ENCODE peak calls at places on chromosome 3, in ten cellular contexts. T is endothelial cell of umbilical vein; Q is DND-41; W is uterus; O is activated CD8-positive, alpha-beta T cell treated with anti-CD3 and anti-CD28 coated beads for 36 hours; H is RWPE1; X is lower leg skin; N is tibial nerve; D is mucosa of descending colon; K is GM13977. G is an unnamed sample.

GRCh38 chr3:54599741-54600140 is 328.1 kb downstream of the LRTM1 start:
- DNase-seq in T (no peak), Q (no peak), W (no peak), O (no peak), H (no peak), X (no peak), N (no peak), D (no peak), K (no peak), G (no peak)

GRCh38 chr3:99647081-99647480 is 8.7 kb downstream of the COL8A1 start:
- DNase-seq in T (no peak), Q (no peak), W (no peak), O (no peak), H (no peak), X (no peak), N (no peak), D (no peak), K (no peak), G (no peak)

GRCh38 chr3:107578091-107578490 is 55.3 kb downstream of the BBX start:
- DNase-seq in T (peak), Q (no peak), W (no peak), O (no peak), H (no peak), X (no peak), N (no peak), D (no peak), K (no peak), G (no peak)

GRCh38 chr3:49256152-49256551 is 20.9 kb downstream of the C3orf62 start:
- DNase-seq in T (no peak), Q (no peak), W (no peak), O (no peak), H (no peak), X (no peak), N (no peak), D (peak), K (no peak), G (no peak)

GRCh38 chr3:87025636-87026035 is 34.7 kb upstream of the VGLL3 start:
- DNase-seq in T (no peak), Q (no peak), W (no peak), O (no peak), H (no peak), X (no peak), N (no peak), D (no peak), K (no peak), G (no peak)

GRCh38 chr3:171190668-171191067 is 164.1 kb upstream of the SLC2A2 start:
- DNase-seq in T (peak), Q (no peak), W (no peak), O (peak), H (peak), X (no peak), N (no peak), D (no peak), K (no peak), G (no peak)

GRCh38 chr3:124149774-124150173 is 157.8 kb upstream of the ROPN1 start:
- DNase-seq in T (no peak), Q (no peak), W (no peak), O (no peak), H (no peak), X (no peak), N (no peak), D (no peak), K (no peak), G (no peak)

GRCh38 chr3:171005648-171006047 is 20.9 kb downstream of the SLC2A2 start:
- DNase-seq in T (no peak), Q (no peak), W (no peak), O (no peak), H (no peak), X (no peak), N (no peak), D (no peak), K (no peak), G (no peak)

GRCh38 chr3:55549172-55549571 is 62.1 kb upstream of the WNT5A start:
- DNase-seq in T (no peak), Q (no peak), W (no peak), O (no peak), H (no peak), X (no peak), N (no peak), D (no peak), K (no peak), G (no peak)

GRCh38 chr3:15768421-15769255 is 29.1 kb downstream of the ANKRD28 start:
- DNase-seq in T (peak), Q (no peak), W (no peak), O (no peak), H (peak), X (no peak), N (peak), D (no peak), K (peak), G (no peak)

GRCh38 chr3:13062647-13063046 is 10.6 kb downstream of the IQSEC1 start:
- DNase-seq in T (no peak), Q (no peak), W (no peak), O (no peak), H (no peak), X (no peak), N (no peak), D (no peak), K (no peak), G (no peak)

GRCh38 chr3:67819447-67819846 is 165.0 kb upstream of the SUCLG2 start:
- DNase-seq in T (no peak), Q (no peak), W (no peak), O (peak), H (no peak), X (no peak), N (no peak), D (peak), K (no peak), G (no peak)

GRCh38 chr3:58009026-58009748 is 965 bp downstream of the FLNB start:
- DNase-seq in T (no peak), Q (peak), W (no peak), O (peak), H (no peak), X (peak), N (no peak), D (peak), K (peak), G (no peak)

GRCh38 chr3:23648326-23648964 is 157.3 kb upstream of the UBE2E1 start:
- DNase-seq in T (peak), Q (no peak), W (no peak), O (no peak), H (no peak), X (no peak), N (no peak), D (peak), K (no peak), G (no peak)

GRCh38 chr3:33372218-33373081 is 67.8 kb downstream of the UBP1 start:
- DNase-seq in T (peak), Q (peak), W (no peak), O (peak), H (peak), X (no peak), N (peak), D (peak), K (peak), G (no peak)

GRCh38 chr3:185807455-185808068 is 17.3 kb downstream of the IGF2BP2 start:
- DNase-seq in T (peak), Q (no peak), W (no peak), O (no peak), H (peak), X (no peak), N (no peak), D (no peak), K (no peak), G (no peak)

GRCh38 chr3:171465768-171466167 is 5.6 kb upstream of the TNIK start:
- DNase-seq in T (no peak), Q (no peak), W (no peak), O (no peak), H (no peak), X (no peak), N (no peak), D (no peak), K (no peak), G (no peak)

GRCh38 chr3:174023445-174023844 is 625.9 kb downstream of the NLGN1 start:
- DNase-seq in T (no peak), Q (no peak), W (no peak), O (no peak), H (no peak), X (no peak), N (no peak), D (no peak), K (no peak), G (no peak)

GRCh38 chr3:195203631-195204030 is 67.3 kb downstream of the XXYLT1 start:
- DNase-seq in T (peak), Q (no peak), W (peak), O (peak), H (no peak), X (peak), N (no peak), D (no peak), K (no peak), G (no peak)

GRCh38 chr3:3927965-3928364 is 128.7 kb downstream of the LRRN1 start:
- DNase-seq in T (no peak), Q (no peak), W (no peak), O (no peak), H (no peak), X (no peak), N (no peak), D (no peak), K (no peak), G (no peak)

GRCh38 chr3:74605437-74605836 is 9.0 kb downstream of the CNTN3 start:
- DNase-seq in T (no peak), Q (no peak), W (no peak), O (no peak), H (no peak), X (no peak), N (no peak), D (no peak), K (no peak), G (no peak)

GRCh38 chr3:117721866-117722265 is 1012.3 kb downstream of the TUSC7 start:
- DNase-seq in T (no peak), Q (no peak), W (no peak), O (no peak), H (no peak), X (no peak), N (no peak), D (no peak), K (no peak), G (no peak)

GRCh38 chr3:120894285-120894684 is 13.7 kb upstream of the STXBP5L start:
- DNase-seq in T (peak), Q (no peak), W (no peak), O (no peak), H (no peak), X (no peak), N (no peak), D (peak), K (no peak), G (no peak)

GRCh38 chr3:120560304-120561250 is 35.6 kb upstream of the NDUFB4 start:
- DNase-seq in T (no peak), Q (no peak), W (no peak), O (no peak), H (no peak), X (no peak), N (no peak), D (no peak), K (no peak), G (no peak)

GRCh38 chr3:66507631-66508260 is 6.9 kb upstream of the LRIG1 start:
- DNase-seq in T (no peak), Q (no peak), W (no peak), O (no peak), H (no peak), X (no peak), N (no peak), D (peak), K (no peak), G (no peak)

GRCh38 chr3:186108106-186108940 is 566 bp downstream of the ETV5 start:
- DNase-seq in T (peak), Q (peak), W (peak), O (peak), H (peak), X (peak), N (no peak), D (peak), K (peak), G (peak)

GRCh38 chr3:14452676-14453367 is 50.4 kb downstream of the SLC6A6 start:
- DNase-seq in T (peak), Q (no peak), W (peak), O (no peak), H (peak), X (peak), N (peak), D (peak), K (no peak), G (no peak)

GRCh38 chr3:57805674-57806073 is 49.6 kb downstream of the SLMAP start:
- DNase-seq in T (peak), Q (no peak), W (no peak), O (no peak), H (peak), X (no peak), N (no peak), D (no peak), K (no peak), G (no peak)

GRCh38 chr3:52721002-52721741 is 15.3 kb downstream of the SPCS1 start:
- DNase-seq in T (no peak), Q (peak), W (no peak), O (peak), H (no peak), X (no peak), N (no peak), D (no peak), K (peak), G (no peak)

GRCh38 chr3:155979746-155980145 is 109.3 kb downstream of the GMPS start:
- DNase-seq in T (no peak), Q (no peak), W (no peak), O (no peak), H (no peak), X (no peak), N (no peak), D (no peak), K (no peak), G (no peak)

GRCh38 chr3:53842436-53843194 is 3.6 kb downstream of the CHDH start:
- DNase-seq in T (no peak), Q (no peak), W (peak), O (no peak), H (no peak), X (peak), N (peak), D (peak), K (peak), G (no peak)

GRCh38 chr3:194137314-194138097 is 1.6 kb downstream of the HES1 start:
- DNase-seq in T (peak), Q (peak), W (peak), O (peak), H (no peak), X (peak), N (peak), D (peak), K (peak), G (peak)

GRCh38 chr3:24351779-24352469 is 142.7 kb downstream of the THRB start:
- DNase-seq in T (peak), Q (no peak), W (peak), O (no peak), H (no peak), X (no peak), N (peak), D (no peak), K (no peak), G (no peak)

GRCh38 chr3:131688370-131688769 is 185.6 kb upstream of the MRPL3 start:
- DNase-seq in T (no peak), Q (no peak), W (no peak), O (no peak), H (peak), X (no peak), N (no peak), D (no peak), K (no peak), G (no peak)

GRCh38 chr3:131692356-131692755 is 189.6 kb upstream of the MRPL3 start:
- DNase-seq in T (no peak), Q (no peak), W (no peak), O (no peak), H (no peak), X (no peak), N (no peak), D (no peak), K (no peak), G (no peak)

GRCh38 chr3:131699001-131699400 is 196.2 kb upstream of the MRPL3 start:
- DNase-seq in T (no peak), Q (no peak), W (no peak), O (no peak), H (no peak), X (no peak), N (no peak), D (no peak), K (no peak), G (no peak)

GRCh38 chr3:131690800-131691199 is 188.0 kb upstream of the MRPL3 start:
- DNase-seq in T (no peak), Q (no peak), W (no peak), O (no peak), H (no peak), X (no peak), N (no peak), D (no peak), K (no peak), G (no peak)

DNA sequence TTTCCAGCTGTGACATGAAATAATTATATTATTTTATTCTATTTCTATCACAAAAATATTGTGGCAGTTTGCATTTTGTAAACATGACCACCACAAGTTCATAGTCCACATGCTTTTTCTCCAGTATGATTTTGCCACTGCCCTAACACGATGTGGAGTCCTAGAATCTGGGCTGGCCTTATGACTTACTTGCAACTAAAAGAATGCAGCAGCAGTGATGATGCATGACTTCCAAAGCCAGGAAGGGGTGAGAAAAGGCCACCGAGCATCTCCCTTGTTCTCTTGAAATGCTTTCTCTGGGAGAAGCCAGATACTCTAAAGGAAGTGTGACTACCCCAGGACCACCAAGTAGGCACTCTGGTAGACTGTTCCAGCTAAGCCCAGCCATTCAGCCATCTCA is 191.6 kb upstream of the MRPL3 start:
- DNase-seq in T (no peak), Q (no peak), W (no peak), O (no peak), H (no peak), X (no peak), N (no peak), D (no peak), K (no peak), G (no peak)
- TF ChIP-seq CTCF in T (no peak), Q (no peak), W (no peak), O (no peak), H (no peak), X (no peak), N (no peak), D (no peak), K (no peak), G (no peak)

DNA sequence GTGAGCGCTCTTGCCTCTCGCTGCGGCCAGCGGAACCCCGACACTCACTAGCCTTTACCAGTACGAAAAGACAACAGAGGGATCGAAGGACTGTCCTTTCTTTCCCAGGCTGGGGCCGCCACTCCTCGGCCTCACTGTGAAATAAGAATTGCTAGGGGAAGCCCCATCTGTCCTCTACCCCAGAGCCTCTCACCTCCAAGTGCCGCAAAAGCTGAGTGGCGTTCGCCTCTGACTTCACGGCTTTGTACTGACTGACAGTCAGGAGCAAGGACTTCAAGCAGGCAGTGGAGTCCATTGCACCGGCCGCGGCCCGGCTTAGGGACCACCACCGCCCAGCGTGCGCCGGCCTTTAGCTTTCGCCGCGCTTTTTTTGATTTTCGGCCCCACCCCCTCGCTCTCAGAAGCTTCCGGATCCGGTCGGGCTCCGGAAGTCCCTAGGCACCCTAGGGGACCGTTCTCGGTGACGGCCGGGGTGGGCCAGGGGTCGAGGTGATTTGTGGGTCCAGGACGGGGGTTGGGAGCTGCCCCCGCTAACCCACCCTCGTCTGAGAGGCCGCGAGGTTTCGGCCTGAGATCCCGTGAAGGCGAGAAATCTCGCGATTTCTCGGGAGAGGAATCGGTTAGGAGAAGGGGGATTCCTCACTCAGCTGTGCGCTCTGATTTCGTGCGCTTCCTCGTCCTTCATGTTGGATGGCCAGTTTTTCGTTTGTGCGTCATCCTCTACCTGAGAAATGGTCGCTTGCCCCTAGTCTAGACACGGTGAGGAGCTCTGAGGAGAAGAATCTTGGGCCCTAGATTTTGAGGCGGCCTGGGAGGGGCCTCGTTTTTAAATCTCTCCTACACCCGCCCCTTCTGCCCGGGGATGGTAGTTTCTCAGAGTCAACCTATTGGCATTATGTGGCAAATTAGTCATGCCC is at the start of the genes CIP2A and DZIP3:
- DNase-seq in T (peak), Q (peak), W (peak), O (peak), H (peak), X (peak), N (peak), D (peak), K (peak), G (peak)
- TF ChIP-seq CTCF in T (no peak), Q (no peak), W (no peak), O (no peak), H (no peak), X (no peak), N (no peak), D (no peak), K (no peak), G (no peak)

GRCh38 chr3:196985954-196986885 is 17.6 kb upstream of the PIGZ start:
- DNase-seq in T (no peak), Q (no peak), W (no peak), O (no peak), H (no peak), X (no peak), N (no peak), D (no peak), K (no peak), G (no peak)
- TF ChIP-seq CTCF in T (no peak), Q (no peak), W (no peak), O (no peak), H (no peak), X (no peak), N (no peak), D (no peak), K (no peak), G (no peak)

GRCh38 chr3:9110802-9111201 is 138.6 kb downstream of the SRGAP3 start:
- DNase-seq in T (no peak), Q (no peak), W (no peak), O (no peak), H (no peak), X (no peak), N (no peak), D (no peak), K (no peak), G (no peak)

GRCh38 chr3:9110316-9110715 is 139.1 kb downstream of the SRGAP3 start:
- DNase-seq in T (no peak), Q (no peak), W (no peak), O (no peak), H (no peak), X (no peak), N (no peak), D (no peak), K (no peak), G (no peak)

GRCh38 chr3:9113040-9113439 is 136.4 kb downstream of the SRGAP3 start:
- DNase-seq in T (no peak), Q (no peak), W (no peak), O (no peak), H (no peak), X (no peak), N (no peak), D (no peak), K (no peak), G (no peak)

GRCh38 chr3:9109570-9109914 is 139.9 kb downstream of the SRGAP3 start:
- DNase-seq in T (no peak), Q (no peak), W (no peak), O (no peak), H (no peak), X (no peak), N (no peak), D (no peak), K (no peak), G (no peak)

DNA sequence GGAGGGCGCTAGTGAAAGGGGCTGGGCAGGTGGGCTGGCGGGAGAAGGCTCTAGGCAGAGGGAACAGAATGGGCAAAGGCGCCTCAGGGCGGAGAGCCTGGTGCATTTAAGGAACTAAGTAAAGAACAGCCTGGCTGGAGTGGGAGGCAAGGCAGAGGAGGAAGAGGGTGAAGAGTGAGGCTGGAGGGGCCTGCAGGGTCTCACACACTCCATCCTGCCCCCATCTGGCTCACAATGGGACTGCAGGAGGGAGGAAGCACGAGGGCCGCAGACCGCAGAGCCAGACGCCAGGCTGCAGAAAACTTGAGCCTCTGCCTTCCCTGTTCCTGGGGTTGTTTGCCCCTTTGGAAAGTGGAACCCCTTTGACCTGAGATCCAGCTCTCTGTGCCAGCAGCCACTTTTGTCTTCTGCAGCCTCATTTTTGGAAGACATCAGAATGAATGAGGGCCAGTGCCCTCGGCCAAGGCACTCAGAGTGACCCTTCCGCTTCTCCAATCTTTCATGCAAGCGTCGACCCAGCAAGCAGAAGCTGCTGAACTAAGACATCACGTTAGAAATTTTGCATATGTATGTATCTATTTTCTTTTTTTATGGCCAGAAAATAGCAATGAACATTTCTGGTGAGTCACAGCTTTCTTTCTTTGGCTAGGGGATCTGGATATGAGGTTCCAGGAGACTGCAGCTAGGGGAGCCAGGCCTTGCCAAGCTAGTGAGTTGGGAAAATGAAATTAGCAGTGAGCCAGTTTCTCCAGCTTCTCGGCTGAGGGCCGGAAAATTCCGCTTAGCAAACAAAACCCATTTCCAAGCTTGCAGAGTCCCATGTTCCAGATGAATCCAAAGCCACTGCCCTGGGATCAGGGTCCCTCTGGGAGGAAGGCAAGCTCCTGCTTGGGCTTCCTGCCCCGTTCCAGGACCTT is 137.8 kb downstream of the SRGAP3 start:
- DNase-seq in T (no peak), Q (peak), W (peak), O (peak), H (no peak), X (peak), N (no peak), D (no peak), K (no peak), G (no peak)
- TF ChIP-seq CTCF in T (no peak), Q (peak), W (no peak), O (no peak), H (no peak), X (no peak), N (no peak), D (no peak), K (peak), G (no peak)